ENCODE peak calls at places on chromosomes 13 and 19, in seven cellular contexts. One of them, this sample, is unnamed.

GRCh38 chr19:42140125-42140754 is 8.0 kb upstream of the POU2F2 start:
- DNase-seq in H9: peak
- DNase-seq in IMR-90: peak
- DNase-seq in neuronal stem cell: peak
- DNase-seq in mesendoderm: peak
- DNase-seq in mesenchymal stem cell: peak
- DNase-seq in trophoblast cell: peak
- DNase-seq in this sample: peak

GRCh38 chr13:104015646-104016396 is 949.6 kb upstream of the SLC10A2 start:
- DNase-seq in H9: no peak
- DNase-seq in IMR-90: peak
- DNase-seq in neuronal stem cell: no peak
- DNase-seq in mesendoderm: no peak
- DNase-seq in mesenchymal stem cell: peak
- DNase-seq in trophoblast cell: no peak
- DNase-seq in this sample: no peak

GRCh38 chr13:78909276-78909675 is 250.3 kb upstream of the OBI1 start:
- DNase-seq in H9: no peak
- DNase-seq in IMR-90: no peak
- DNase-seq in neuronal stem cell: no peak
- DNase-seq in mesendoderm: peak
- DNase-seq in mesenchymal stem cell: no peak
- DNase-seq in trophoblast cell: no peak
- DNase-seq in this sample: no peak

GRCh38 chr13:45327253-45327954 is 13.6 kb downstream of the TPT1 start:
- DNase-seq in H9: no peak
- DNase-seq in IMR-90: no peak
- DNase-seq in neuronal stem cell: no peak
- DNase-seq in mesendoderm: no peak
- DNase-seq in mesenchymal stem cell: no peak
- DNase-seq in trophoblast cell: peak
- DNase-seq in this sample: no peak

GRCh38 chr19:43532571-43532961 is 422 bp upstream of the ZNF575 start:
- DNase-seq in H9: peak
- DNase-seq in IMR-90: no peak
- DNase-seq in neuronal stem cell: no peak
- DNase-seq in mesendoderm: no peak
- DNase-seq in mesenchymal stem cell: no peak
- DNase-seq in trophoblast cell: no peak
- DNase-seq in this sample: no peak

GRCh38 chr19:2054763-2055162 is 3.7 kb upstream of the MKNK2 start:
- DNase-seq in H9: peak
- DNase-seq in IMR-90: no peak
- DNase-seq in neuronal stem cell: no peak
- DNase-seq in mesendoderm: no peak
- DNase-seq in mesenchymal stem cell: no peak
- DNase-seq in trophoblast cell: no peak
- DNase-seq in this sample: no peak

GRCh38 chr13:60016229-60016628 is 147.5 kb downstream of the DIAPH3 start:
- DNase-seq in H9: no peak
- DNase-seq in IMR-90: no peak
- DNase-seq in neuronal stem cell: no peak
- DNase-seq in mesendoderm: no peak
- DNase-seq in mesenchymal stem cell: no peak
- DNase-seq in trophoblast cell: no peak
- DNase-seq in this sample: no peak

GRCh38 chr19:43148233-43148632 is 38.1 kb downstream of the PSG5 start:
- DNase-seq in H9: no peak
- DNase-seq in IMR-90: peak
- DNase-seq in neuronal stem cell: no peak
- DNase-seq in mesendoderm: no peak
- DNase-seq in mesenchymal stem cell: no peak
- DNase-seq in trophoblast cell: peak
- DNase-seq in this sample: no peak

GRCh38 chr13:107835339-107836018 is 379.9 kb downstream of the LIG4 start:
- DNase-seq in H9: no peak
- DNase-seq in IMR-90: peak
- DNase-seq in neuronal stem cell: no peak
- DNase-seq in mesendoderm: peak
- DNase-seq in mesenchymal stem cell: peak
- DNase-seq in trophoblast cell: no peak
- DNase-seq in this sample: no peak

GRCh38 chr13:62483774-62484173 is 1068.1 kb upstream of the PCDH20 start:
- DNase-seq in H9: no peak
- DNase-seq in IMR-90: peak
- DNase-seq in neuronal stem cell: no peak
- DNase-seq in mesendoderm: peak
- DNase-seq in mesenchymal stem cell: no peak
- DNase-seq in trophoblast cell: no peak
- DNase-seq in this sample: no peak

GRCh38 chr19:45682117-45682516 is 9.6 kb downstream of the SNRPD2 start:
- DNase-seq in H9: no peak
- DNase-seq in IMR-90: no peak
- DNase-seq in neuronal stem cell: no peak
- DNase-seq in mesendoderm: no peak
- DNase-seq in mesenchymal stem cell: no peak
- DNase-seq in trophoblast cell: no peak
- DNase-seq in this sample: no peak

DNA sequence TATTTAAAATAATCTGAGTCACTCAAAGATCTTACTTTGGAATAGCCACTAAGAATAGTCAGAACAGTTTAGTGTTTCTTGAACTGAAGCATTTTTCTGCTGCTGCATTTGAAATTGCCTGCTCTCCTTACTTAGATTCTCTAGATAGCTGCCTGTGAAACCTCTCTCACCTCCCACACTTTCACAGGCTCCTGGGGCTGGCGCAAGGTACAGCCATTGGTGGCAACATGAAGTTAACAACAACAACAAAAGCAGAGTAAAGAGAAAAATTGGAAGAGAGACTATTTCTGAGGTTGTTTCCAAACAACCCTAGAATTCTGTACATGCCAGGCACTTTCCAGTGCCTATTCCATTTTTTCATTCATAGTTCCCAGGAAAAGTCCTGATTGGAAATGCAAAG is 25.3 kb downstream of the SLITRK5 start:
- DNase-seq in H9: no peak
- DNase-seq in IMR-90: no peak
- DNase-seq in neuronal stem cell: no peak
- DNase-seq in mesendoderm: no peak
- DNase-seq in mesenchymal stem cell: no peak
- DNase-seq in trophoblast cell: no peak
- DNase-seq in this sample: no peak
- H3K18ac ChIP-seq in H9: no peak
- H3K18ac ChIP-seq in IMR-90: no peak
- H3K18ac ChIP-seq in neuronal stem cell: no peak
- H3K18ac ChIP-seq in mesendoderm: no peak
- H3K18ac ChIP-seq in mesenchymal stem cell: no peak
- H3K18ac ChIP-seq in trophoblast cell: no peak
- H3K18ac ChIP-seq in this sample: no peak

GRCh38 chr13:96181886-96182285 is 92.0 kb downstream of the HS6ST3 start:
- DNase-seq in H9: no peak
- DNase-seq in IMR-90: no peak
- DNase-seq in neuronal stem cell: no peak
- DNase-seq in mesendoderm: no peak
- DNase-seq in mesenchymal stem cell: no peak
- DNase-seq in trophoblast cell: no peak
- DNase-seq in this sample: no peak

GRCh38 chr13:96179309-96179708 is 89.4 kb downstream of the HS6ST3 start:
- DNase-seq in H9: no peak
- DNase-seq in IMR-90: no peak
- DNase-seq in neuronal stem cell: no peak
- DNase-seq in mesendoderm: peak
- DNase-seq in mesenchymal stem cell: no peak
- DNase-seq in trophoblast cell: no peak
- DNase-seq in this sample: no peak

DNA sequence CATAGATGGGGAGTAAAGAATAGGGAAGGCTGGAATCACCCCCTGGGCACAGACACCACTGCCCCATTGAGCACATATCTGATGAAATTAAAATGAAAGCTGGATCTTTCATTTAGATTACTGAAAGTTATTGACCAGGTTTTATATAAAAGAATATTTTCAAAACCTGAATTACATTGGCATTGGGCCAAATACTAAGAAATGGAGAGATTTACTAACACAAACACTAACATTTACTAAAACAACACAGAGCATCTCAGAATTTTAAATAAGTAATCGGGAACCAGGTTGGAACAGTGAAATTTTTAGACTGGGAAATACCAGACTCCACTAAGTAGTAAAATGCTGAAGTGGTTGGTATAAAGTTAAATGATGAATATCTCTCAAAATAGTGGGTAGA is 88.9 kb downstream of the HS6ST3 start:
- DNase-seq in H9: no peak
- DNase-seq in IMR-90: no peak
- DNase-seq in neuronal stem cell: no peak
- DNase-seq in mesendoderm: no peak
- DNase-seq in mesenchymal stem cell: no peak
- DNase-seq in trophoblast cell: no peak
- DNase-seq in this sample: no peak
- H3K18ac ChIP-seq in H9: no peak
- H3K18ac ChIP-seq in IMR-90: no peak
- H3K18ac ChIP-seq in neuronal stem cell: no peak
- H3K18ac ChIP-seq in mesendoderm: no peak
- H3K18ac ChIP-seq in mesenchymal stem cell: no peak
- H3K18ac ChIP-seq in trophoblast cell: no peak
- H3K18ac ChIP-seq in this sample: no peak

GRCh38 chr13:95375706-95376105 is 74.5 kb upstream of the ABCC4 start:
- DNase-seq in H9: no peak
- DNase-seq in IMR-90: no peak
- DNase-seq in neuronal stem cell: no peak
- DNase-seq in mesendoderm: no peak
- DNase-seq in mesenchymal stem cell: no peak
- DNase-seq in trophoblast cell: no peak
- DNase-seq in this sample: no peak
- H3K18ac ChIP-seq in H9: no peak
- H3K18ac ChIP-seq in IMR-90: no peak
- H3K18ac ChIP-seq in neuronal stem cell: no peak
- H3K18ac ChIP-seq in mesendoderm: no peak
- H3K18ac ChIP-seq in mesenchymal stem cell: no peak
- H3K18ac ChIP-seq in trophoblast cell: no peak
- H3K18ac ChIP-seq in this sample: no peak

GRCh38 chr13:28037399-28037798 is 48.9 kb upstream of the URAD start:
- DNase-seq in H9: no peak
- DNase-seq in IMR-90: peak
- DNase-seq in neuronal stem cell: no peak
- DNase-seq in mesendoderm: peak
- DNase-seq in mesenchymal stem cell: no peak
- DNase-seq in trophoblast cell: no peak
- DNase-seq in this sample: no peak

GRCh38 chr13:28043224-28043623 is 54.7 kb upstream of the URAD start:
- DNase-seq in H9: no peak
- DNase-seq in IMR-90: no peak
- DNase-seq in neuronal stem cell: no peak
- DNase-seq in mesendoderm: no peak
- DNase-seq in mesenchymal stem cell: no peak
- DNase-seq in trophoblast cell: no peak
- DNase-seq in this sample: no peak

GRCh38 chr13:28044608-28045007 is 55.8 kb downstream of the FLT3 start:
- DNase-seq in H9: no peak
- DNase-seq in IMR-90: peak
- DNase-seq in neuronal stem cell: no peak
- DNase-seq in mesendoderm: no peak
- DNase-seq in mesenchymal stem cell: no peak
- DNase-seq in trophoblast cell: no peak
- DNase-seq in this sample: no peak

GRCh38 chr13:28045861-28046260 is 54.5 kb downstream of the FLT3 start:
- DNase-seq in H9: no peak
- DNase-seq in IMR-90: no peak
- DNase-seq in neuronal stem cell: no peak
- DNase-seq in mesendoderm: no peak
- DNase-seq in mesenchymal stem cell: no peak
- DNase-seq in trophoblast cell: no peak
- DNase-seq in this sample: no peak

DNA sequence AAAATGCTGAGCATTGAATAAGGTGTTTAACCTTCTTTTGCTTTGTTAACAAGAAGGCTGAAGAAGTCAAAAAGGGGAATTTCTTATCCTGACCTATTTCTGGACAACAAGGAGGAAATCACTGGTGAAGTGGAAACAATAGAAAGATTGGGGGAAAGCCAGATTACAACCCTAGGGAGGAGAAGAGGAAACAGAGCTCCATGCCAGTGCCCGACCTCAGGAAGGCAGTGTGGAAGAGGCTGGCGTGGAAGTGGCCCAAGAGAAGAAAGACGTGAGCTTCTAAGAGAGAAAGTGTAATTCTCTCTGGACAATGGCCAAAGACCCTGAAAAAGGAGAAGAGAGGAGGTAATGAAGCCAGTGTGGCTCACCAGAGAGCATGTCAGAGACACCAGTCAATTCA is 52.5 kb upstream of the URAD start:
- DNase-seq in H9: no peak
- DNase-seq in IMR-90: no peak
- DNase-seq in neuronal stem cell: no peak
- DNase-seq in mesendoderm: no peak
- DNase-seq in mesenchymal stem cell: no peak
- DNase-seq in trophoblast cell: no peak
- DNase-seq in this sample: no peak
- H3K18ac ChIP-seq in H9: no peak
- H3K18ac ChIP-seq in IMR-90: peak
- H3K18ac ChIP-seq in neuronal stem cell: no peak
- H3K18ac ChIP-seq in mesendoderm: no peak
- H3K18ac ChIP-seq in mesenchymal stem cell: no peak
- H3K18ac ChIP-seq in trophoblast cell: no peak
- H3K18ac ChIP-seq in this sample: no peak

DNA sequence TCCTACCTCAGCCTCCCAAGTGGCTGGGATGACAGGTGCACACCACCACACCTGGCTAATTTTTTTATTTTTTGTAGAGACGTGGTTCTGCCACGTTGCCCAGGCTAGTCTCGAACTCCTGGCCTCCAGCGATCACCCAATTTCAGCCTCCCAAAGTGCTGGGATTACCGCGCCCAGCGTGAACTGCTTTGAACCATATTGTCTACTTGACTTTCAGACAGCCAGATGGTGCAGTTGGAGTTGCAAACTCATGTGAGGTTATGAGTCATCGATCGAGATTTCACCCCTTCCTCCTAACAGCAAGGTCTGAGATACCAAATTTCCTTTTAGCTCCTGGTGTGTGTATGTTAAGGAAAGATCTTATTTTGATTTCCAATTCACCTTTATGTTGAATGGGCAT is 2.7 kb downstream of the SLC27A1 start:
- DNase-seq in H9: no peak
- DNase-seq in IMR-90: peak
- DNase-seq in neuronal stem cell: no peak
- DNase-seq in mesendoderm: no peak
- DNase-seq in mesenchymal stem cell: peak
- DNase-seq in trophoblast cell: peak
- DNase-seq in this sample: no peak
- H3K18ac ChIP-seq in H9: no peak
- H3K18ac ChIP-seq in IMR-90: no peak
- H3K18ac ChIP-seq in neuronal stem cell: no peak
- H3K18ac ChIP-seq in mesendoderm: no peak
- H3K18ac ChIP-seq in mesenchymal stem cell: no peak
- H3K18ac ChIP-seq in trophoblast cell: no peak
- H3K18ac ChIP-seq in this sample: no peak

This sample was measured in H1.